ENCODE peak calls at places on chromosomes 6 and 20, in five cellular contexts. S is pons, Q is lung microvascular endothelial cell, O is HFFc6, V is amygdala. N is an unnamed sample.
A peak's percentile ranks its signal among the peaks of the same experiment; 100 is the strongest.

GRCh38 chr6:16982827-16983226 is 119.0 kb upstream of the STMND1 start:
- DNase-seq in Q (no peak), O (peak; percentile 71), S (peak; percentile 54), V (no peak), N (no peak)

GRCh38 chr6:21740719-21741118 is 147.2 kb downstream of the SOX4 start:
- DNase-seq in V (no peak), S (no peak), Q (peak; percentile 76), O (peak; percentile 21), N (no peak)

GRCh38 chr20:48843125-48843806 is 15.5 kb upstream of the PREX1 start:
- DNase-seq in Q (no peak), S (no peak), O (no peak), V (no peak), N (no peak)

GRCh38 chr6:9540534-9541126 is 874.2 kb downstream of the TFAP2A start:
- DNase-seq in O (peak; percentile 68), S (peak; percentile 56), Q (peak; percentile 70), V (no peak), N (no peak)

GRCh38 chr6:4567141-4567540 is 209.1 kb upstream of the CDYL start:
- DNase-seq in O (peak; percentile 65), S (no peak), Q (no peak), V (no peak), N (no peak)

GRCh38 chr20:7499201-7499600 is 441.1 kb downstream of the HAO1 start:
- DNase-seq in O (no peak), Q (peak; percentile 65), V (no peak), S (no peak), N (no peak)

GRCh38 chr20:36210561-36210960 is 25.7 kb upstream of the AAR2 start:
- DNase-seq in O (no peak), S (no peak), V (no peak), Q (no peak), N (no peak)

GRCh38 chr6:167272156-167272555 is 19.0 kb upstream of the UNC93A start:
- DNase-seq in V (no peak), Q (no peak), O (no peak), S (no peak), N (no peak)

GRCh38 chr20:57312138-57312537 is 17.5 kb upstream of the SPO11 start:
- DNase-seq in V (no peak), Q (no peak), S (no peak), O (no peak), N (no peak)

GRCh38 chr20:45911486-45912343 is at the start of gene PLTP:
- DNase-seq in Q (peak; percentile 39), V (peak; percentile 33), O (peak; percentile 32), S (peak; percentile 29), N (peak; percentile 82)

GRCh38 chr6:31736768-31737314 is 511 bp upstream of the CLIC1 start:
- DNase-seq in V (no peak), O (no peak), S (no peak), Q (no peak), N (no peak)

GRCh38 chr20:54897787-54898186 is 422.4 kb downstream of the DOK5 start:
- DNase-seq in V (no peak), Q (no peak), O (no peak), S (no peak), N (no peak)

N was measured in left lung.